ENCODE peak calls at places on chromosome 22, in eight cellular contexts. One of them, this sample, is unnamed.

GRCh38 chr22:36349726-36350125 is 38.0 kb downstream of the MYH9 start:
- DNase-seq in stimulated activated CD8-positive, alpha-beta memory T cell treated with anti-CD3 and anti-CD28 coated beads, Interleukin-7, amount 100 ng/mL, for 24 hours: no peak
- DNase-seq in posterior vena cava: no peak
- DNase-seq in nucleus accumbens: no peak
- DNase-seq in HFF-Myc: no peak
- DNase-seq in stimulated activated CD4-positive, alpha-beta T cell treated with anti-CD3 and anti-CD28 coated beads, Interleukin-1b, Interleukin-23, amount 100 ng/mL, for 4 hours: no peak
- DNase-seq in kidney tubule cell: no peak
- DNase-seq in NAMALWA: no peak
- DNase-seq in this sample: no peak

GRCh38 chr22:34296456-34296855 is 376.2 kb upstream of the LARGE1 start:
- DNase-seq in stimulated activated CD8-positive, alpha-beta memory T cell treated with anti-CD3 and anti-CD28 coated beads, Interleukin-7, amount 100 ng/mL, for 24 hours: no peak
- DNase-seq in posterior vena cava: no peak
- DNase-seq in nucleus accumbens: no peak
- DNase-seq in HFF-Myc: no peak
- DNase-seq in stimulated activated CD4-positive, alpha-beta T cell treated with anti-CD3 and anti-CD28 coated beads, Interleukin-1b, Interleukin-23, amount 100 ng/mL, for 4 hours: no peak
- DNase-seq in kidney tubule cell: no peak
- DNase-seq in NAMALWA: no peak
- DNase-seq in this sample: no peak

GRCh38 chr22:47034076-47034808 is 271.8 kb downstream of the TBC1D22A start:
- DNase-seq in stimulated activated CD8-positive, alpha-beta memory T cell treated with anti-CD3 and anti-CD28 coated beads, Interleukin-7, amount 100 ng/mL, for 24 hours: no peak
- DNase-seq in posterior vena cava: peak
- DNase-seq in nucleus accumbens: no peak
- DNase-seq in HFF-Myc: no peak
- DNase-seq in stimulated activated CD4-positive, alpha-beta T cell treated with anti-CD3 and anti-CD28 coated beads, Interleukin-1b, Interleukin-23, amount 100 ng/mL, for 4 hours: no peak
- DNase-seq in kidney tubule cell: no peak
- DNase-seq in NAMALWA: no peak
- DNase-seq in this sample: no peak

GRCh38 chr22:18979957-18980356 is 43.9 kb upstream of the PRODH start:
- DNase-seq in stimulated activated CD8-positive, alpha-beta memory T cell treated with anti-CD3 and anti-CD28 coated beads, Interleukin-7, amount 100 ng/mL, for 24 hours: no peak
- DNase-seq in posterior vena cava: no peak
- DNase-seq in nucleus accumbens: no peak
- DNase-seq in HFF-Myc: no peak
- DNase-seq in stimulated activated CD4-positive, alpha-beta T cell treated with anti-CD3 and anti-CD28 coated beads, Interleukin-1b, Interleukin-23, amount 100 ng/mL, for 4 hours: no peak
- DNase-seq in kidney tubule cell: no peak
- DNase-seq in NAMALWA: no peak
- DNase-seq in this sample: no peak

GRCh38 chr22:37089451-37089850 is 20.1 kb downstream of the TMPRSS6 start:
- DNase-seq in stimulated activated CD8-positive, alpha-beta memory T cell treated with anti-CD3 and anti-CD28 coated beads, Interleukin-7, amount 100 ng/mL, for 24 hours: no peak
- DNase-seq in posterior vena cava: no peak
- DNase-seq in nucleus accumbens: no peak
- DNase-seq in HFF-Myc: no peak
- DNase-seq in stimulated activated CD4-positive, alpha-beta T cell treated with anti-CD3 and anti-CD28 coated beads, Interleukin-1b, Interleukin-23, amount 100 ng/mL, for 4 hours: no peak
- DNase-seq in kidney tubule cell: peak
- DNase-seq in NAMALWA: no peak
- DNase-seq in this sample: no peak

GRCh38 chr22:26054846-26055245 is 114.4 kb upstream of the SEZ6L start:
- DNase-seq in stimulated activated CD8-positive, alpha-beta memory T cell treated with anti-CD3 and anti-CD28 coated beads, Interleukin-7, amount 100 ng/mL, for 24 hours: no peak
- DNase-seq in posterior vena cava: no peak
- DNase-seq in nucleus accumbens: no peak
- DNase-seq in HFF-Myc: no peak
- DNase-seq in stimulated activated CD4-positive, alpha-beta T cell treated with anti-CD3 and anti-CD28 coated beads, Interleukin-1b, Interleukin-23, amount 100 ng/mL, for 4 hours: no peak
- DNase-seq in kidney tubule cell: no peak
- DNase-seq in NAMALWA: no peak
- DNase-seq in this sample: no peak

GRCh38 chr22:22709719-22710445 is 65.5 kb downstream of the GGTLC2 start:
- DNase-seq in stimulated activated CD8-positive, alpha-beta memory T cell treated with anti-CD3 and anti-CD28 coated beads, Interleukin-7, amount 100 ng/mL, for 24 hours: no peak
- DNase-seq in posterior vena cava: no peak
- DNase-seq in nucleus accumbens: no peak
- DNase-seq in HFF-Myc: no peak
- DNase-seq in stimulated activated CD4-positive, alpha-beta T cell treated with anti-CD3 and anti-CD28 coated beads, Interleukin-1b, Interleukin-23, amount 100 ng/mL, for 4 hours: no peak
- DNase-seq in kidney tubule cell: no peak
- DNase-seq in NAMALWA: peak
- DNase-seq in this sample: no peak

GRCh38 chr22:42565956-42566355 is 12.2 kb downstream of the SERHL2 start:
- DNase-seq in stimulated activated CD8-positive, alpha-beta memory T cell treated with anti-CD3 and anti-CD28 coated beads, Interleukin-7, amount 100 ng/mL, for 24 hours: no peak
- DNase-seq in posterior vena cava: no peak
- DNase-seq in nucleus accumbens: no peak
- DNase-seq in HFF-Myc: no peak
- DNase-seq in stimulated activated CD4-positive, alpha-beta T cell treated with anti-CD3 and anti-CD28 coated beads, Interleukin-1b, Interleukin-23, amount 100 ng/mL, for 4 hours: no peak
- DNase-seq in kidney tubule cell: no peak
- DNase-seq in NAMALWA: no peak
- DNase-seq in this sample: no peak

GRCh38 chr22:46055851-46056168 is 78.8 kb upstream of the WNT7B start:
- DNase-seq in stimulated activated CD8-positive, alpha-beta memory T cell treated with anti-CD3 and anti-CD28 coated beads, Interleukin-7, amount 100 ng/mL, for 24 hours: no peak
- DNase-seq in posterior vena cava: no peak
- DNase-seq in nucleus accumbens: no peak
- DNase-seq in HFF-Myc: no peak
- DNase-seq in stimulated activated CD4-positive, alpha-beta T cell treated with anti-CD3 and anti-CD28 coated beads, Interleukin-1b, Interleukin-23, amount 100 ng/mL, for 4 hours: no peak
- DNase-seq in kidney tubule cell: no peak
- DNase-seq in NAMALWA: no peak
- DNase-seq in this sample: no peak

GRCh38 chr22:31588970-31589675 is 72.9 kb downstream of the PISD start:
- DNase-seq in stimulated activated CD8-positive, alpha-beta memory T cell treated with anti-CD3 and anti-CD28 coated beads, Interleukin-7, amount 100 ng/mL, for 24 hours: no peak
- DNase-seq in posterior vena cava: peak
- DNase-seq in nucleus accumbens: no peak
- DNase-seq in HFF-Myc: no peak
- DNase-seq in stimulated activated CD4-positive, alpha-beta T cell treated with anti-CD3 and anti-CD28 coated beads, Interleukin-1b, Interleukin-23, amount 100 ng/mL, for 4 hours: no peak
- DNase-seq in kidney tubule cell: no peak
- DNase-seq in NAMALWA: no peak
- DNase-seq in this sample: no peak

GRCh38 chr22:22663861-22664800 is 19.7 kb downstream of the GGTLC2 start:
- DNase-seq in stimulated activated CD8-positive, alpha-beta memory T cell treated with anti-CD3 and anti-CD28 coated beads, Interleukin-7, amount 100 ng/mL, for 24 hours: no peak
- DNase-seq in posterior vena cava: peak
- DNase-seq in nucleus accumbens: no peak
- DNase-seq in HFF-Myc: no peak
- DNase-seq in stimulated activated CD4-positive, alpha-beta T cell treated with anti-CD3 and anti-CD28 coated beads, Interleukin-1b, Interleukin-23, amount 100 ng/mL, for 4 hours: no peak
- DNase-seq in kidney tubule cell: no peak
- DNase-seq in NAMALWA: no peak
- DNase-seq in this sample: no peak

GRCh38 chr22:46545041-46545796 is 7.8 kb upstream of the CELSR1 start:
- DNase-seq in stimulated activated CD8-positive, alpha-beta memory T cell treated with anti-CD3 and anti-CD28 coated beads, Interleukin-7, amount 100 ng/mL, for 24 hours: no peak
- DNase-seq in posterior vena cava: peak
- DNase-seq in nucleus accumbens: no peak
- DNase-seq in HFF-Myc: no peak
- DNase-seq in stimulated activated CD4-positive, alpha-beta T cell treated with anti-CD3 and anti-CD28 coated beads, Interleukin-1b, Interleukin-23, amount 100 ng/mL, for 4 hours: no peak
- DNase-seq in kidney tubule cell: peak
- DNase-seq in NAMALWA: no peak
- DNase-seq in this sample: no peak

GRCh38 chr22:49951986-49952896 is 8.3 kb upstream of the PIM3 start:
- DNase-seq in stimulated activated CD8-positive, alpha-beta memory T cell treated with anti-CD3 and anti-CD28 coated beads, Interleukin-7, amount 100 ng/mL, for 24 hours: no peak
- DNase-seq in posterior vena cava: no peak
- DNase-seq in nucleus accumbens: no peak
- DNase-seq in HFF-Myc: no peak
- DNase-seq in stimulated activated CD4-positive, alpha-beta T cell treated with anti-CD3 and anti-CD28 coated beads, Interleukin-1b, Interleukin-23, amount 100 ng/mL, for 4 hours: no peak
- DNase-seq in kidney tubule cell: peak
- DNase-seq in NAMALWA: no peak
- DNase-seq in this sample: peak

GRCh38 chr22:27730649-27731433 is 70.7 kb downstream of the MN1 start:
- DNase-seq in stimulated activated CD8-positive, alpha-beta memory T cell treated with anti-CD3 and anti-CD28 coated beads, Interleukin-7, amount 100 ng/mL, for 24 hours: no peak
- DNase-seq in posterior vena cava: peak
- DNase-seq in nucleus accumbens: no peak
- DNase-seq in HFF-Myc: no peak
- DNase-seq in stimulated activated CD4-positive, alpha-beta T cell treated with anti-CD3 and anti-CD28 coated beads, Interleukin-1b, Interleukin-23, amount 100 ng/mL, for 4 hours: no peak
- DNase-seq in kidney tubule cell: no peak
- DNase-seq in NAMALWA: no peak
- DNase-seq in this sample: no peak

GRCh38 chr22:26444777-26445176 is 15.7 kb downstream of the ASPHD2 start:
- DNase-seq in stimulated activated CD8-positive, alpha-beta memory T cell treated with anti-CD3 and anti-CD28 coated beads, Interleukin-7, amount 100 ng/mL, for 24 hours: no peak
- DNase-seq in posterior vena cava: no peak
- DNase-seq in nucleus accumbens: no peak
- DNase-seq in HFF-Myc: no peak
- DNase-seq in stimulated activated CD4-positive, alpha-beta T cell treated with anti-CD3 and anti-CD28 coated beads, Interleukin-1b, Interleukin-23, amount 100 ng/mL, for 4 hours: no peak
- DNase-seq in kidney tubule cell: peak
- DNase-seq in NAMALWA: no peak
- DNase-seq in this sample: no peak

GRCh38 chr22:35891442-35891841 is 137.2 kb downstream of the RBFOX2 start:
- DNase-seq in stimulated activated CD8-positive, alpha-beta memory T cell treated with anti-CD3 and anti-CD28 coated beads, Interleukin-7, amount 100 ng/mL, for 24 hours: no peak
- DNase-seq in posterior vena cava: no peak
- DNase-seq in nucleus accumbens: no peak
- DNase-seq in HFF-Myc: no peak
- DNase-seq in stimulated activated CD4-positive, alpha-beta T cell treated with anti-CD3 and anti-CD28 coated beads, Interleukin-1b, Interleukin-23, amount 100 ng/mL, for 4 hours: no peak
- DNase-seq in kidney tubule cell: no peak
- DNase-seq in NAMALWA: no peak
- DNase-seq in this sample: no peak

GRCh38 chr22:29394931-29395581 is 6.7 kb upstream of the AP1B1 start:
- DNase-seq in stimulated activated CD8-positive, alpha-beta memory T cell treated with anti-CD3 and anti-CD28 coated beads, Interleukin-7, amount 100 ng/mL, for 24 hours: peak
- DNase-seq in posterior vena cava: peak
- DNase-seq in nucleus accumbens: peak
- DNase-seq in HFF-Myc: peak
- DNase-seq in stimulated activated CD4-positive, alpha-beta T cell treated with anti-CD3 and anti-CD28 coated beads, Interleukin-1b, Interleukin-23, amount 100 ng/mL, for 4 hours: peak
- DNase-seq in kidney tubule cell: peak
- DNase-seq in NAMALWA: peak
- DNase-seq in this sample: no peak

GRCh38 chr22:49295851-49296560 is 531.7 kb downstream of the BRD1 start:
- DNase-seq in stimulated activated CD8-positive, alpha-beta memory T cell treated with anti-CD3 and anti-CD28 coated beads, Interleukin-7, amount 100 ng/mL, for 24 hours: no peak
- DNase-seq in posterior vena cava: peak
- DNase-seq in nucleus accumbens: no peak
- DNase-seq in HFF-Myc: no peak
- DNase-seq in stimulated activated CD4-positive, alpha-beta T cell treated with anti-CD3 and anti-CD28 coated beads, Interleukin-1b, Interleukin-23, amount 100 ng/mL, for 4 hours: no peak
- DNase-seq in kidney tubule cell: no peak
- DNase-seq in NAMALWA: no peak
- DNase-seq in this sample: no peak

GRCh38 chr22:45919504-45920286 is 57.3 kb downstream of the WNT7B start:
- DNase-seq in stimulated activated CD8-positive, alpha-beta memory T cell treated with anti-CD3 and anti-CD28 coated beads, Interleukin-7, amount 100 ng/mL, for 24 hours: no peak
- DNase-seq in posterior vena cava: no peak
- DNase-seq in nucleus accumbens: no peak
- DNase-seq in HFF-Myc: no peak
- DNase-seq in stimulated activated CD4-positive, alpha-beta T cell treated with anti-CD3 and anti-CD28 coated beads, Interleukin-1b, Interleukin-23, amount 100 ng/mL, for 4 hours: no peak
- DNase-seq in kidney tubule cell: peak
- DNase-seq in NAMALWA: no peak
- DNase-seq in this sample: no peak

GRCh38 chr22:44574581-44575343 is 76.7 kb upstream of the RTL6 start:
- DNase-seq in stimulated activated CD8-positive, alpha-beta memory T cell treated with anti-CD3 and anti-CD28 coated beads, Interleukin-7, amount 100 ng/mL, for 24 hours: no peak
- DNase-seq in posterior vena cava: peak
- DNase-seq in nucleus accumbens: no peak
- DNase-seq in HFF-Myc: no peak
- DNase-seq in stimulated activated CD4-positive, alpha-beta T cell treated with anti-CD3 and anti-CD28 coated beads, Interleukin-1b, Interleukin-23, amount 100 ng/mL, for 4 hours: no peak
- DNase-seq in kidney tubule cell: no peak
- DNase-seq in NAMALWA: no peak
- DNase-seq in this sample: no peak

GRCh38 chr22:25201557-25202273 is 2.1 kb downstream of the CRYBB3 start:
- DNase-seq in stimulated activated CD8-positive, alpha-beta memory T cell treated with anti-CD3 and anti-CD28 coated beads, Interleukin-7, amount 100 ng/mL, for 24 hours: no peak
- DNase-seq in posterior vena cava: no peak
- DNase-seq in nucleus accumbens: no peak
- DNase-seq in HFF-Myc: no peak
- DNase-seq in stimulated activated CD4-positive, alpha-beta T cell treated with anti-CD3 and anti-CD28 coated beads, Interleukin-1b, Interleukin-23, amount 100 ng/mL, for 4 hours: no peak
- DNase-seq in kidney tubule cell: no peak
- DNase-seq in NAMALWA: no peak
- DNase-seq in this sample: no peak

GRCh38 chr22:30488121-30488520 is 16.3 kb upstream of the SEC14L3 start:
- DNase-seq in stimulated activated CD8-positive, alpha-beta memory T cell treated with anti-CD3 and anti-CD28 coated beads, Interleukin-7, amount 100 ng/mL, for 24 hours: no peak
- DNase-seq in posterior vena cava: no peak
- DNase-seq in nucleus accumbens: no peak
- DNase-seq in HFF-Myc: no peak
- DNase-seq in stimulated activated CD4-positive, alpha-beta T cell treated with anti-CD3 and anti-CD28 coated beads, Interleukin-1b, Interleukin-23, amount 100 ng/mL, for 4 hours: no peak
- DNase-seq in kidney tubule cell: no peak
- DNase-seq in NAMALWA: peak
- DNase-seq in this sample: no peak

GRCh38 chr22:48530666-48531065 is 1297.0 kb downstream of the BRD1 start:
- DNase-seq in stimulated activated CD8-positive, alpha-beta memory T cell treated with anti-CD3 and anti-CD28 coated beads, Interleukin-7, amount 100 ng/mL, for 24 hours: no peak
- DNase-seq in posterior vena cava: no peak
- DNase-seq in nucleus accumbens: no peak
- DNase-seq in HFF-Myc: no peak
- DNase-seq in stimulated activated CD4-positive, alpha-beta T cell treated with anti-CD3 and anti-CD28 coated beads, Interleukin-1b, Interleukin-23, amount 100 ng/mL, for 4 hours: no peak
- DNase-seq in kidney tubule cell: no peak
- DNase-seq in NAMALWA: no peak
- DNase-seq in this sample: no peak

GRCh38 chr22:25081409-25081824 is 118.2 kb upstream of the CRYBB3 start:
- DNase-seq in stimulated activated CD8-positive, alpha-beta memory T cell treated with anti-CD3 and anti-CD28 coated beads, Interleukin-7, amount 100 ng/mL, for 24 hours: peak
- DNase-seq in posterior vena cava: no peak
- DNase-seq in nucleus accumbens: no peak
- DNase-seq in HFF-Myc: no peak
- DNase-seq in stimulated activated CD4-positive, alpha-beta T cell treated with anti-CD3 and anti-CD28 coated beads, Interleukin-1b, Interleukin-23, amount 100 ng/mL, for 4 hours: peak
- DNase-seq in kidney tubule cell: peak
- DNase-seq in NAMALWA: peak
- DNase-seq in this sample: no peak

GRCh38 chr22:48279465-48279765 is 1517.0 kb downstream of the TBC1D22A start:
- DNase-seq in stimulated activated CD8-positive, alpha-beta memory T cell treated with anti-CD3 and anti-CD28 coated beads, Interleukin-7, amount 100 ng/mL, for 24 hours: no peak
- DNase-seq in posterior vena cava: no peak
- DNase-seq in nucleus accumbens: no peak
- DNase-seq in HFF-Myc: no peak
- DNase-seq in stimulated activated CD4-positive, alpha-beta T cell treated with anti-CD3 and anti-CD28 coated beads, Interleukin-1b, Interleukin-23, amount 100 ng/mL, for 4 hours: no peak
- DNase-seq in kidney tubule cell: no peak
- DNase-seq in NAMALWA: no peak
- DNase-seq in this sample: no peak

GRCh38 chr22:46596032-46596441 is 24.1 kb upstream of the GRAMD4 start:
- DNase-seq in stimulated activated CD8-positive, alpha-beta memory T cell treated with anti-CD3 and anti-CD28 coated beads, Interleukin-7, amount 100 ng/mL, for 24 hours: no peak
- DNase-seq in posterior vena cava: peak
- DNase-seq in nucleus accumbens: no peak
- DNase-seq in HFF-Myc: no peak
- DNase-seq in stimulated activated CD4-positive, alpha-beta T cell treated with anti-CD3 and anti-CD28 coated beads, Interleukin-1b, Interleukin-23, amount 100 ng/mL, for 4 hours: no peak
- DNase-seq in kidney tubule cell: peak
- DNase-seq in NAMALWA: no peak
- DNase-seq in this sample: no peak

GRCh38 chr22:23915230-23915754 is 21.1 kb downstream of the MIF start:
- DNase-seq in stimulated activated CD8-positive, alpha-beta memory T cell treated with anti-CD3 and anti-CD28 coated beads, Interleukin-7, amount 100 ng/mL, for 24 hours: no peak
- DNase-seq in posterior vena cava: no peak
- DNase-seq in nucleus accumbens: no peak
- DNase-seq in HFF-Myc: no peak
- DNase-seq in stimulated activated CD4-positive, alpha-beta T cell treated with anti-CD3 and anti-CD28 coated beads, Interleukin-1b, Interleukin-23, amount 100 ng/mL, for 4 hours: no peak
- DNase-seq in kidney tubule cell: no peak
- DNase-seq in NAMALWA: no peak
- DNase-seq in this sample: no peak

GRCh38 chr22:20305894-20306645 is 13.8 kb downstream of the DGCR6L start:
- DNase-seq in stimulated activated CD8-positive, alpha-beta memory T cell treated with anti-CD3 and anti-CD28 coated beads, Interleukin-7, amount 100 ng/mL, for 24 hours: no peak
- DNase-seq in posterior vena cava: peak
- DNase-seq in nucleus accumbens: no peak
- DNase-seq in HFF-Myc: no peak
- DNase-seq in stimulated activated CD4-positive, alpha-beta T cell treated with anti-CD3 and anti-CD28 coated beads, Interleukin-1b, Interleukin-23, amount 100 ng/mL, for 4 hours: no peak
- DNase-seq in kidney tubule cell: no peak
- DNase-seq in NAMALWA: no peak
- DNase-seq in this sample: no peak

GRCh38 chr22:30404307-30404706 is 7.5 kb downstream of the SEC14L2 start:
- DNase-seq in stimulated activated CD8-positive, alpha-beta memory T cell treated with anti-CD3 and anti-CD28 coated beads, Interleukin-7, amount 100 ng/mL, for 24 hours: no peak
- DNase-seq in posterior vena cava: no peak
- DNase-seq in nucleus accumbens: no peak
- DNase-seq in HFF-Myc: no peak
- DNase-seq in stimulated activated CD4-positive, alpha-beta T cell treated with anti-CD3 and anti-CD28 coated beads, Interleukin-1b, Interleukin-23, amount 100 ng/mL, for 4 hours: no peak
- DNase-seq in kidney tubule cell: no peak
- DNase-seq in NAMALWA: no peak
- DNase-seq in this sample: no peak

This sample was measured in AG04449.